ENCODE peak calls at places on chromosomes 1 and 21, in seven cellular contexts. One of them, this sample, is unnamed.

GRCh38 chr1:46655848-46656247 is 12.3 kb downstream of the ATPAF1 start:
- DNase-seq in fibroblast of the aortic adventitia: no peak
- DNase-seq in bronchial epithelial cell: no peak
- DNase-seq in right lobe of liver: no peak
- DNase-seq in cardiac muscle cell: no peak
- DNase-seq in mucosa of descending colon: no peak
- DNase-seq in testis: no peak
- DNase-seq in this sample: no peak

GRCh38 chr1:1290238-1290731 is 10.0 kb downstream of the SCNN1D start:
- DNase-seq in fibroblast of the aortic adventitia: no peak
- DNase-seq in bronchial epithelial cell: no peak
- DNase-seq in right lobe of liver: peak
- DNase-seq in cardiac muscle cell: peak
- DNase-seq in mucosa of descending colon: peak
- DNase-seq in testis: peak
- DNase-seq in this sample: peak

GRCh38 chr1:6912507-6912906 is 127.3 kb downstream of the CAMTA1 start:
- DNase-seq in fibroblast of the aortic adventitia: no peak
- DNase-seq in bronchial epithelial cell: no peak
- DNase-seq in right lobe of liver: no peak
- DNase-seq in cardiac muscle cell: no peak
- DNase-seq in mucosa of descending colon: no peak
- DNase-seq in testis: peak
- DNase-seq in this sample: no peak

GRCh38 chr1:231800071-231800470 is 173.5 kb downstream of the DISC1 start:
- DNase-seq in fibroblast of the aortic adventitia: peak
- DNase-seq in bronchial epithelial cell: peak
- DNase-seq in right lobe of liver: no peak
- DNase-seq in cardiac muscle cell: no peak
- DNase-seq in mucosa of descending colon: no peak
- DNase-seq in testis: no peak
- DNase-seq in this sample: peak

GRCh38 chr21:16755061-16755460 is 757.8 kb upstream of the CXADR start:
- DNase-seq in fibroblast of the aortic adventitia: no peak
- DNase-seq in bronchial epithelial cell: no peak
- DNase-seq in right lobe of liver: no peak
- DNase-seq in cardiac muscle cell: no peak
- DNase-seq in mucosa of descending colon: no peak
- DNase-seq in testis: no peak
- DNase-seq in this sample: no peak

GRCh38 chr1:193884848-193885558 is 698.6 kb upstream of the B3GALT2 start:
- DNase-seq in fibroblast of the aortic adventitia: no peak
- DNase-seq in bronchial epithelial cell: no peak
- DNase-seq in right lobe of liver: no peak
- DNase-seq in cardiac muscle cell: no peak
- DNase-seq in mucosa of descending colon: no peak
- DNase-seq in testis: no peak
- DNase-seq in this sample: no peak

GRCh38 chr1:177857285-177857684 is 112.6 kb downstream of the SEC16B start:
- DNase-seq in fibroblast of the aortic adventitia: no peak
- DNase-seq in bronchial epithelial cell: no peak
- DNase-seq in right lobe of liver: no peak
- DNase-seq in cardiac muscle cell: no peak
- DNase-seq in mucosa of descending colon: no peak
- DNase-seq in testis: no peak
- DNase-seq in this sample: no peak

GRCh38 chr1:87781589-87781988 is 452.9 kb downstream of the LMO4 start:
- DNase-seq in fibroblast of the aortic adventitia: no peak
- DNase-seq in bronchial epithelial cell: no peak
- DNase-seq in right lobe of liver: no peak
- DNase-seq in cardiac muscle cell: no peak
- DNase-seq in mucosa of descending colon: no peak
- DNase-seq in testis: no peak
- DNase-seq in this sample: no peak

DNA sequence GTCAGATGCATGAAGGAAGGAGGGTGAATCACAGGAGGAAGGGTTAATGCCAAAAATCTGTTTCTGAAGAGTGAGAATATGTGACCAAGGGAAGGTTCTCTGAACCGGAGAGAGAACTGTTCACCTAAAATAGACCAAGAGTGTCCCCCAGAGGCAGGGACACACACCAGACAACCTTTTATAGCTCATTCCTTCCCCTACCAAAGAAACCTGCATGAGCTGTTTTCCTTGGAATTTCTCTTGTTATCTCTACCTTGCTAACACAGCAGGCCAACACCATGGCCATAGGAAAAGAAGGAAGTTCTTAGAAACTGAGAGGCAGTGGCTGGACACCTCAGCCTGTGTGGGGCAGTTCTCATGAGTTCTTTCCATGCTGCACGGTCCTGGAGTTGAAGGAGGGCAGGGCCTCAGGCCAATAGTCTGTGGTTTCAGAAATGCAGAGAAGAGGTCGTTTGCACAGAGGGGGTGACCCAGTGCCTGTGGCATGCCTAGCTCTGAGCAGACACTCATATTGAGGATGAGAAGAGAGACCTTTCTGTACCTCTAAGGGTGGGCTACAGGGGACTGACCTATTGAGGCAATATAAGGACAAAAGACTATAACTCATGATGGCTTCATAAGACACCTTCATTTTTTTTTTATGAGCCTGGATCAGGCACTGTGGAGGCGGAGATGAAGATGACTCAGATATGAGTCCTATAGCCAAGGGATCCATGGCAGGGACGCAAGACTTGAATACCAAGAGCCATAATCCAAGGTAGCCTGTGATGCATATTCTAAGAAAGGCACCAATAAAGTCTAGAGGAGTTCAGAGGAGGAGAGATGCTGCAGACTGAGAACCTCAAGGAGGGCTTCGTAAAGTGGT is 39.4 kb downstream of the IGFN1 start:
- DNase-seq in fibroblast of the aortic adventitia: peak
- DNase-seq in bronchial epithelial cell: peak
- DNase-seq in right lobe of liver: no peak
- DNase-seq in cardiac muscle cell: no peak
- DNase-seq in mucosa of descending colon: no peak
- DNase-seq in testis: no peak
- DNase-seq in this sample: peak
- TF ChIP-seq CTCF in fibroblast of the aortic adventitia: peak
- TF ChIP-seq CTCF in bronchial epithelial cell: no peak
- TF ChIP-seq CTCF in right lobe of liver: no peak
- TF ChIP-seq CTCF in cardiac muscle cell: no peak
- TF ChIP-seq CTCF in mucosa of descending colon: no peak
- TF ChIP-seq CTCF in testis: no peak
- TF ChIP-seq CTCF in this sample: no peak

GRCh38 chr1:3943123-3943431 is 43.0 kb upstream of the C1orf174 start:
- DNase-seq in fibroblast of the aortic adventitia: no peak
- DNase-seq in bronchial epithelial cell: no peak
- DNase-seq in right lobe of liver: no peak
- DNase-seq in cardiac muscle cell: no peak
- DNase-seq in mucosa of descending colon: peak
- DNase-seq in testis: no peak
- DNase-seq in this sample: no peak

GRCh38 chr1:3940081-3940755 is 40.1 kb upstream of the C1orf174 start:
- DNase-seq in fibroblast of the aortic adventitia: no peak
- DNase-seq in bronchial epithelial cell: no peak
- DNase-seq in right lobe of liver: no peak
- DNase-seq in cardiac muscle cell: no peak
- DNase-seq in mucosa of descending colon: no peak
- DNase-seq in testis: no peak
- DNase-seq in this sample: no peak

GRCh38 chr1:3942416-3943122 is 42.5 kb upstream of the C1orf174 start:
- DNase-seq in fibroblast of the aortic adventitia: no peak
- DNase-seq in bronchial epithelial cell: peak
- DNase-seq in right lobe of liver: no peak
- DNase-seq in cardiac muscle cell: no peak
- DNase-seq in mucosa of descending colon: peak
- DNase-seq in testis: no peak
- DNase-seq in this sample: no peak

GRCh38 chr1:3940911-3941310 is 40.8 kb upstream of the C1orf174 start:
- DNase-seq in fibroblast of the aortic adventitia: no peak
- DNase-seq in bronchial epithelial cell: no peak
- DNase-seq in right lobe of liver: no peak
- DNase-seq in cardiac muscle cell: no peak
- DNase-seq in mucosa of descending colon: no peak
- DNase-seq in testis: no peak
- DNase-seq in this sample: no peak

DNA sequence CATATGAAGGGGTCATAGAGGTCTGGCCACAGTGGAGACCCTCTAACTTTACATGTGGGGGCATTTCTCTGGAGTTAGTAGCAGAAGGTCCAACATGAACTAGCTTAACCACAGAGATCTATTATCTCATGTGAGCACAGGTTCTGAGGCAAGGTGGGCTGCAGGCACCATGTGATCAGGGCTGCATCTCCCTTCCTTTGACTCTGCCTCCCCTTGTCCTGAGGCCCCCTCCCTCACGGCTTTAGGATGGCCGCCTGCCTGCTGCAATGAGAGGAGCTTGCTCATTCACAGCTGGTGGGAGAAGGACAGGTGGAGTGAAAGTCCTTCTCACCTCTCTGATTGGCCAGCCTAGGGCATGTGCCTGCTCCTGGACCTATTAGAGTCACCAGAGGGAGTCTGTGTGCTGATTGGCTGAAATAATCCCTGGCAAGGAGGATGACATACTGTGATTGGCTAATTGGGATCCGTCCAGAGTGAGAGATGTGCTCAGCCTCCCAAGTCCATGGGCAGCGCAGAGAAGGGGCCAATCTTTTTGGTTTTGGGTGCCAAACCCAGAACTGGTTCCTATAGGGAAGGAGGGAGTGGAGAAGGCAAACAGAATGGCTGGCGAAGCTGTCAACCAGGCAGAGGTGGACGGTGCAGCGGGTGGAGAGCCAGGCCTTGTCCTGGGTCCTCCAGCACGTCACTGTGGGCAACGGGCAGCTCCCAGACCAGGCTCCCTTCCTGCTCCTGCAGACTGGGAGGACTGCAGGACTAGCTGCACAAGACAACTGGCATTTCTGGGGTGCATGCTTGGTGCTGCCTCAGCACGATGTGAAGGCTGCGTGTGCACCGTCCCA is 39.4 kb upstream of the C1orf174 start:
- DNase-seq in fibroblast of the aortic adventitia: no peak
- DNase-seq in bronchial epithelial cell: no peak
- DNase-seq in right lobe of liver: no peak
- DNase-seq in cardiac muscle cell: no peak
- DNase-seq in mucosa of descending colon: no peak
- DNase-seq in testis: peak
- DNase-seq in this sample: no peak
- H3K4me3 ChIP-seq in fibroblast of the aortic adventitia: no peak
- H3K4me3 ChIP-seq in bronchial epithelial cell: no peak
- H3K4me3 ChIP-seq in right lobe of liver: no peak
- H3K4me3 ChIP-seq in cardiac muscle cell: no peak
- H3K4me3 ChIP-seq in mucosa of descending colon: no peak
- H3K4me3 ChIP-seq in testis: no peak
- H3K4me3 ChIP-seq in this sample: no peak

GRCh38 chr21:42809171-42809570 is 70.2 kb downstream of the WDR4 start:
- DNase-seq in fibroblast of the aortic adventitia: no peak
- DNase-seq in bronchial epithelial cell: no peak
- DNase-seq in right lobe of liver: no peak
- DNase-seq in cardiac muscle cell: no peak
- DNase-seq in mucosa of descending colon: no peak
- DNase-seq in testis: no peak
- DNase-seq in this sample: no peak

GRCh38 chr21:42811960-42812359 is 67.4 kb downstream of the WDR4 start:
- DNase-seq in fibroblast of the aortic adventitia: no peak
- DNase-seq in bronchial epithelial cell: no peak
- DNase-seq in right lobe of liver: no peak
- DNase-seq in cardiac muscle cell: no peak
- DNase-seq in mucosa of descending colon: no peak
- DNase-seq in testis: no peak
- DNase-seq in this sample: no peak

GRCh38 chr21:42809577-42810440 is 69.5 kb downstream of the WDR4 start:
- DNase-seq in fibroblast of the aortic adventitia: no peak
- DNase-seq in bronchial epithelial cell: no peak
- DNase-seq in right lobe of liver: no peak
- DNase-seq in cardiac muscle cell: no peak
- DNase-seq in mucosa of descending colon: no peak
- DNase-seq in testis: no peak
- DNase-seq in this sample: no peak

GRCh38 chr21:42806489-42807140 is 72.7 kb downstream of the WDR4 start:
- DNase-seq in fibroblast of the aortic adventitia: no peak
- DNase-seq in bronchial epithelial cell: no peak
- DNase-seq in right lobe of liver: no peak
- DNase-seq in cardiac muscle cell: no peak
- DNase-seq in mucosa of descending colon: no peak
- DNase-seq in testis: no peak
- DNase-seq in this sample: no peak

DNA sequence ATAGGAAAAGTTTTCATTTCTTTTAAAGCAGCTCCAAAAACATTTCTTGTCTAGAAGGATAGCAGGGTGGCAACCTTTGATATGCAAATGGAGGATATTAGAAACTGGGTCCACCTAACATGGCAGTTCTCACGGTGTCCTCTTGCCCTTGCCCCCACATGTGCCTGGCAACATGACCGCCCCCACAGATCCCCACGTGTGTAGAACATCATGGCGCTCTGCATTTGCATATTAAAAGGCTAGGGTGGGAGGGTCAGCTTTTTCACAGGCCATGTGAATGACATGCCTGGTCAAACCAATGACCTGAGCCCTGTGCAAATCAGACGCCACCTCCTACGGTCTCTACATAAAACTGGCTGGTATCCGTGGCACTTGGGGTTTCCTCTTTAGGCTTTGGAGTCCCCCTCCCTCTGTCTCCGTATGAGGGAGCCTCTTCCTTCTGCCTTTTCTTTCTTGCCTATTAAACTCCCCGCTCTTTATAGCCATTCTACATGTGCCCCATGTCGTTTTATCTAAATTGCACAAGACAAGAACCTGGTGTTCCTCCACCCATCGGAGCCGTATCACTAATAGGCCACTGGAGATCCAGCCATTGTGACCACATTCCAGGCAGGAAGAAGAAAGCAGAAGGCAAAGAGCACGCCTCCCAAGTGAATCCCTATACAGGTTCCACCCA is 71.3 kb downstream of the WDR4 start:
- DNase-seq in fibroblast of the aortic adventitia: no peak
- DNase-seq in bronchial epithelial cell: no peak
- DNase-seq in right lobe of liver: no peak
- DNase-seq in cardiac muscle cell: no peak
- DNase-seq in mucosa of descending colon: no peak
- DNase-seq in testis: no peak
- DNase-seq in this sample: no peak
- TF ChIP-seq CTCF in fibroblast of the aortic adventitia: no peak
- TF ChIP-seq CTCF in bronchial epithelial cell: no peak
- TF ChIP-seq CTCF in right lobe of liver: no peak
- TF ChIP-seq CTCF in cardiac muscle cell: no peak
- TF ChIP-seq CTCF in mucosa of descending colon: no peak
- TF ChIP-seq CTCF in testis: no peak
- TF ChIP-seq CTCF in this sample: no peak

DNA sequence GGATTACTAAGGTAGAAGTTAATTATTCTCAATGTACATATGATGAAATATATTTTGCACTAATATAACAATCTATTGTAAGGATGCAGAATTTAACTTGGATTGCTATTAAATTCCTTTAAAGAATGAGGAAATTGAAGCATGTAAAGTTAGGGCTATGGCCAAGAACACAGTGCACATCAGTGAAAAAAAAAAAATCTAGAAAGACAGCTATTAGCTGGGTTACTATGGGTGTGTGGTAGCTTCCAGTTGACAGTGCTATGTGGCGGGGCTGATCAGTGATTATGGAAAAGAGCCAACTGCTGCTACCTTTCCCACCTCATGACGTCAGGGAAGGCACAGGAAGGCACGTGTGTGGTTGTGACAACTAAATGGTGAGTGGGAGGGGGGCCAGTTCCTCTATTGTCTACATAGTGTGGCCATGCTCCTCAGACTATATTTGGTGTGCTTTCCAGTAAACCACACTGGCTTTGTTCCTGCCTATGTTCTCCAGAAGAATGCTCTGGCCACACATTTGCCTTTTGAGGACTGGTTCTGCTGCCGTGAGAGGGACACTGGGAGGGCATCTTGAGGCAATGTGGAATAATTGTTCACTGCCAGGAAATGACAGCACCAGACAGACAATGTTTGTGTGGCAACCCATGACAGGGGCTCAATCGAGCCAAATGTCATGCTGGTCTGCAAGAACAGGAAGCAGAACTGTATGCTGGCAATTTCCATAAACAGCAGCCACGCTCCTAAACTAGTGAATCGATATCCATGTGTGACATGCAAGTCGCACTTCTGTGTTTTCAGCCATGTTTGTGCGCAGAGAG is 2.9 kb upstream of the SDE2 start:
- DNase-seq in fibroblast of the aortic adventitia: peak
- DNase-seq in bronchial epithelial cell: no peak
- DNase-seq in right lobe of liver: peak
- DNase-seq in cardiac muscle cell: peak
- DNase-seq in mucosa of descending colon: no peak
- DNase-seq in testis: peak
- DNase-seq in this sample: no peak
- H3K4me3 ChIP-seq in fibroblast of the aortic adventitia: no peak
- H3K4me3 ChIP-seq in bronchial epithelial cell: no peak
- H3K4me3 ChIP-seq in right lobe of liver: no peak
- H3K4me3 ChIP-seq in cardiac muscle cell: no peak
- H3K4me3 ChIP-seq in mucosa of descending colon: no peak
- H3K4me3 ChIP-seq in testis: no peak
- H3K4me3 ChIP-seq in this sample: no peak

This sample was measured in epithelial cell of esophagus.